ENCODE peak calls at places on chromosomes 16 and 17, in five cellular contexts. G is kidney epithelial cell, Z is Peyer's patch, R is HFFc6, C is AG09309. V is an unnamed sample.

GRCh38 chr17:27457731-27458523 is 1.7 kb downstream of the KSR1 start:
- DNase-seq in R (no peak), Z (no peak), C (peak; percentile 63), G (no peak), V (peak; percentile 30)

GRCh38 chr17:66347661-66348604 is 45.5 kb downstream of the PRKCA start:
- DNase-seq in C (no peak), G (no peak), Z (no peak), R (peak; percentile 35), V (no peak)

GRCh38 chr16:86387461-86388440 is 122.6 kb upstream of the FOXF1 start:
- DNase-seq in Z (no peak), R (peak; percentile 96), G (peak; percentile 38), C (peak; percentile 95), V (no peak)

GRCh38 chr17:71302721-71303549 is 817.9 kb upstream of the SOX9 start:
- DNase-seq in R (no peak), Z (no peak), G (no peak), C (no peak), V (no peak)

GRCh38 chr17:74921045-74921681 is 1.9 kb downstream of the USH1G start:
- DNase-seq in Z (no peak), R (no peak), G (no peak), C (no peak), V (no peak)

GRCh38 chr17:50051082-50051576 is 4.8 kb upstream of the ITGA3 start:
- DNase-seq in Z (no peak), C (no peak), G (peak; percentile 86), R (peak; percentile 81), V (no peak)

GRCh38 chr17:8155341-8156173 is 3.4 kb upstream of the PER1 start:
- DNase-seq in R (no peak), G (no peak), C (no peak), Z (no peak), V (no peak)

GRCh38 chr17:75267146-75267402 is 4.0 kb downstream of the MIF4GD start:
- DNase-seq in C (no peak), R (no peak), G (no peak), Z (no peak), V (no peak)

GRCh38 chr16:27618611-27619380 is 68.9 kb downstream of the KATNIP start:
- DNase-seq in G (no peak), Z (no peak), C (no peak), R (no peak), V (no peak)

GRCh38 chr17:64641499-64641898 is 20.6 kb downstream of the SMURF2 start:
- DNase-seq in R (peak; percentile 92), C (peak; percentile 86), G (no peak), Z (no peak), V (no peak)

GRCh38 chr17:29054835-29055234 is 11.9 kb downstream of the PIPOX start:
- DNase-seq in G (no peak), Z (no peak), C (no peak), R (no peak), V (peak; percentile 17)

GRCh38 chr16:58039829-58040495 is 14.4 kb downstream of the MMP15 start:
- DNase-seq in Z (peak; percentile 47), G (no peak), C (no peak), R (no peak), V (no peak)

GRCh38 chr16:20674684-20675487 is 22.6 kb downstream of the ACSM1 start:
- DNase-seq in R (no peak), C (no peak), Z (no peak), G (no peak), V (no peak)

GRCh38 chr16:27401768-27402568 is at the start of gene IL21R:
- DNase-seq in Z (peak; percentile 64), C (peak; percentile 46), R (peak; percentile 79), G (no peak), V (no peak)

GRCh38 chr17:45336390-45337182 is 19.8 kb upstream of the MAP3K14 start:
- DNase-seq in Z (no peak), G (no peak), R (no peak), C (no peak), V (no peak)

GRCh38 chr17:7011942-7012254 is 526 bp upstream of the RNASEK start:
- DNase-seq in G (no peak), C (no peak), Z (no peak), R (no peak), V (no peak)

GRCh38 chr17:59105852-59106462 is 723 bp downstream of the TRIM37 start:
- DNase-seq in R (peak; percentile 26), C (no peak), G (no peak), Z (peak; percentile 77), V (no peak)

GRCh38 chr16:28309811-28310311 is 17.5 kb downstream of the SBK1 start:
- DNase-seq in C (no peak), R (no peak), G (no peak), Z (no peak), V (no peak)

GRCh38 chr17:36628576-36628975 is 27.2 kb downstream of the MRM1 start:
- DNase-seq in Z (no peak), R (no peak), C (no peak), G (no peak), V (no peak)

GRCh38 chr16:84461029-84461415 is 43.4 kb downstream of the MEAK7 start:
- DNase-seq in C (no peak), R (no peak), Z (no peak), G (no peak), V (no peak)

GRCh38 chr17:9488556-9488955 is 87.1 kb downstream of the STX8 start:
- DNase-seq in G (no peak), R (no peak), C (no peak), Z (no peak), V (no peak)

GRCh38 chr17:80475949-80476876 is at the start of gene NPTX1:
- DNase-seq in R (no peak), C (no peak), G (no peak), Z (no peak), V (no peak)

GRCh38 chr17:29777663-29778062 is 152.4 kb downstream of the SSH2 start:
- DNase-seq in R (no peak), C (no peak), G (no peak), Z (no peak), V (no peak)

GRCh38 chr16:46975165-46975564 is 1.7 kb upstream of the DNAJA2 start:
- DNase-seq in Z (no peak), R (no peak), G (no peak), C (no peak), V (no peak)

GRCh38 chr17:18093616-18094408 is 6.1 kb downstream of the DRG2 start:
- DNase-seq in Z (no peak), R (peak; percentile 81), C (no peak), G (no peak), V (no peak)

GRCh38 chr17:62705781-62706597 is 78.5 kb downstream of the MRC2 start:
- DNase-seq in C (no peak), R (no peak), G (no peak), Z (no peak), V (no peak)

GRCh38 chr16:80200079-80200478 is 340.7 kb upstream of the DYNLRB2 start:
- DNase-seq in C (no peak), R (peak; percentile 33), Z (no peak), G (no peak), V (no peak)

GRCh38 chr17:28460901-28461300 is 12.5 kb upstream of the SLC13A2 start:
- DNase-seq in G (no peak), R (no peak), C (no peak), Z (no peak), V (no peak)

GRCh38 chr17:82247175-82247823 is 18.5 kb downstream of the SLC16A3 start:
- DNase-seq in R (no peak), Z (no peak), G (no peak), C (no peak), V (no peak)

GRCh38 chr17:67617304-67617899 is 100.3 kb upstream of the NOL11 start:
- DNase-seq in C (no peak), G (no peak), Z (no peak), R (no peak), V (no peak)

GRCh38 chr17:68047153-68047846 is 11.8 kb downstream of the KPNA2 start:
- DNase-seq in C (no peak), R (no peak), Z (no peak), G (no peak), V (no peak)

DNA sequence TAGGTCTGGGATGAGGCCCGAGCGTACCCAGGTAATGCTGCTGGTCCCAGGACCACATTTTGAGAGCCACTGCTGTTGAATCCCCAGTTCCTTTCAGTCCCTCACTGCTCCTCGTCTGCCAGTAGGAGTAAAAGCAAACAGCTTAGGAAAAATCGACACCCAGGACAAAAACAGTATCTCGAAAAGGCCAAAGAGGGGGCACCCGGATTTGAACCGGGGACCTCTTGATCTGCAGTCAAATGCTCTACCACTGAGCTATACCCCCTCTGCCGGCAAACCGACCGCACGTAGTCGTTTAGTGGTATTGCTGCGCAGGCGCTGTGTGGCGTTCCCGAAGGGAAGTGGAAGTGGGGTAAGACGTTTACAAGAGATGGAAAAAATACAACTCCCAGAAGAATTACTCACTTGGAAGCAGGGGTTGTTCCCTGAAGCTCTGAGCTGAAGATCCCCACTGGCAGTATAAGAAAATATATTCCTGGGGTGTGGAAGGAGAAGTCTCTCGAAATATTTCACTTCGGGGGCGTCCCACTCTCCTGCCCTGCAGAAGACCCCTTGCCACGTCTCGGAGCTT is 2.2 kb upstream of the PLXDC1 start:
- DNase-seq in Z (peak; percentile 96), R (peak; percentile 91), C (no peak), G (no peak), V (peak; percentile 98)
- TF ChIP-seq CTCF in Z (peak; percentile 25), R (peak; percentile 22), C (peak; percentile 29), G (no peak), V (peak; percentile 40)

DNA sequence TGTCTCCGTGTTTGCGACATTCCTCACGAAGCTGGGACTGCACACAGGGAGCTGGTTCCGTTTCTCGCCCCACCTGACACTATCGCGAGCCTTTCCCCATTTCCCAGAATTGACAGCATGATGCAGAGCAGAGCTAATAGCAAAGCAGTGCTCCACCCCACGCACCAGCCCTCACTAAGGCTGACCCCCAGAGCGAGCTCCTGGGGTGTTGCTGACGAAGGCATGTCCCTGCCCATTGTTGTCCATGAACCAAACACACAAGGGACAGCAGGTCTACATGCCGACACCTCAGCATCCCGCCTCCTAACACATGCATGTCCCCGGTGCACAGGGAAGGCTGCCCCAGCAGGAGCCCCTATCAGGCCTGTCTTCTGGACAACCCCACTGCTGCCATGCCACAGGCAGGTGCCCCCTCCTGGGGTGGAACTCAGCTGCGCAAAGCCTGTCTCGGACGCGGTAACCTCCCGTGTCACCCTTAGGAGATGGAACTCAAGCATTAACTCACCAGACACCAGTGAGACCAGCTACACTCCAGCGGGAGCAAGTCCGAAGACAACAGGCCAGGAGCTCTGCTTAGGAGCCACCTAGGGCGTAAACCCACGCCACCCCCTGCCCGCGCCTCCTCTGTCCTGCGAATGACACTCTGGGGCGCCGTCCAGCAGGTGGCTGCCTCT is 16.9 kb upstream of the TRAP1 start:
- DNase-seq in Z (no peak), C (no peak), G (no peak), R (no peak), V (no peak)
- TF ChIP-seq CTCF in Z (no peak), C (no peak), G (no peak), R (no peak), V (no peak)

GRCh38 chr16:22257440-22257839 is 39.8 kb upstream of the POLR3E start:
- DNase-seq in R (no peak), Z (no peak), G (no peak), C (no peak), V (no peak)
- TF ChIP-seq CTCF in R (no peak), Z (no peak), G (no peak), C (no peak), V (no peak)

GRCh38 chr17:12958786-12959185 is 59.0 kb downstream of the ELAC2 start:
- DNase-seq in C (peak; percentile 13), R (peak; percentile 13), G (peak; percentile 21), Z (no peak), V (no peak)

GRCh38 chr17:12955521-12955920 is 62.3 kb downstream of the ELAC2 start:
- DNase-seq in Z (no peak), G (no peak), R (no peak), C (no peak), V (no peak)

GRCh38 chr17:12952012-12952411 is 65.8 kb downstream of the ELAC2 start:
- DNase-seq in C (no peak), Z (no peak), R (no peak), G (no peak), V (no peak)

GRCh38 chr17:12953126-12953525 is 64.7 kb downstream of the ELAC2 start:
- DNase-seq in C (no peak), Z (no peak), G (no peak), R (no peak), V (no peak)
- TF ChIP-seq CTCF in C (no peak), Z (no peak), G (no peak), R (no peak), V (no peak)

V was measured in neural crest cell.